ENCODE peak calls at places on chromosome 14, in ten cellular contexts. Z is A549, C is psoas muscle, O is heart right ventricle, Y is upper lobe of right lung, N is A673, V is ovary, I is fibroblast of lung, X is heart left ventricle, H is H1. R is an unnamed sample.

GRCh38 chr14:92943855-92944570 is 21.1 kb downstream of the CHGA start:
- DNase-seq in H (no peak), V (no peak), N (no peak), C (no peak), Y (no peak), I (peak; percentile 2), X (no peak), O (no peak), Z (no peak), R (no peak)

GRCh38 chr14:68401855-68402254 is 391.0 kb downstream of the ZFP36L1 start:
- DNase-seq in C (no peak), V (no peak), Y (no peak), H (no peak), X (no peak), O (no peak), I (no peak), Z (no peak), N (no peak), R (no peak)

GRCh38 chr14:77040309-77040994 is 11.9 kb upstream of the IRF2BPL start:
- DNase-seq in Z (peak; percentile 99), X (peak; percentile 100), O (peak; percentile 100), C (peak; percentile 99), V (peak; percentile 100), H (peak; percentile 80), I (peak; percentile 100), N (peak; percentile 100), Y (peak; percentile 99), R (peak; percentile 99)

GRCh38 chr14:105974902-105975301 is 448.5 kb downstream of the TMEM121 start:
- DNase-seq in O (no peak), N (peak; percentile 83), I (no peak), Z (peak; percentile 12), V (no peak), C (no peak), H (peak; percentile 37), X (no peak), Y (no peak), R (no peak)

GRCh38 chr14:64423987-64424386 is 35.8 kb downstream of the MTHFD1 start:
- DNase-seq in X (no peak), Z (no peak), I (peak; percentile 53), V (no peak), C (no peak), O (no peak), Y (no peak), N (peak; percentile 54), H (no peak), R (no peak)

GRCh38 chr14:59221558-59221957 is 33.1 kb downstream of the DAAM1 start:
- DNase-seq in I (no peak), N (no peak), O (no peak), X (no peak), Z (no peak), Y (no peak), H (no peak), C (no peak), V (no peak), R (no peak)

GRCh38 chr14:64849940-64850339 is 29.8 kb downstream of the SPTB start:
- DNase-seq in N (no peak), H (no peak), V (no peak), Z (no peak), Y (no peak), X (no peak), I (no peak), O (no peak), C (no peak), R (no peak)

GRCh38 chr14:96102071-96102856 is 63.1 kb downstream of the C14orf132 start:
- DNase-seq in N (no peak), C (no peak), X (no peak), V (no peak), O (no peak), I (no peak), Y (no peak), Z (no peak), H (no peak), R (no peak)

GRCh38 chr14:77663289-77663688 is 44.5 kb downstream of the ALKBH1 start:
- DNase-seq in X (no peak), H (no peak), Z (no peak), I (no peak), N (no peak), O (no peak), V (no peak), Y (no peak), C (no peak), R (no peak)

GRCh38 chr14:90546767-90547166 is 149.9 kb downstream of the CALM1 start:
- DNase-seq in I (no peak), C (no peak), Z (no peak), Y (no peak), V (no peak), X (no peak), H (no peak), O (no peak), N (no peak), R (peak; percentile 30)
- H3K4me1 ChIP-seq in I (no peaks in the 10 kb centered on the region), C (peaks cover 27% of the 10 kb centered on the region), Z (no peaks in the 10 kb centered on the region), Y (no peaks in the 10 kb centered on the region), V (peaks cover 12% of the 10 kb centered on the region), X (peaks cover 12% of the 10 kb centered on the region), H (peaks cover 10% of the 10 kb centered on the region), O (peaks cover 40% of the 10 kb centered on the region), N (no peaks in the 10 kb centered on the region), R (no peaks in the 10 kb centered on the region)

GRCh38 chr14:22847661-22848341 is 11.4 kb downstream of the MMP14 start:
- DNase-seq in X (no peak), H (peak; percentile 53), I (peak; percentile 91), N (no peak), Z (no peak), C (no peak), Y (peak; percentile 62), V (peak; percentile 57), O (no peak), R (peak; percentile 45)
- TF ChIP-seq CTCF in X (no peak), H (peak; percentile 42), I (no peak), N (no peak), Z (no peak), C (no peak), Y (no peak), V (no peak), O (no peak), R (no peak)

DNA sequence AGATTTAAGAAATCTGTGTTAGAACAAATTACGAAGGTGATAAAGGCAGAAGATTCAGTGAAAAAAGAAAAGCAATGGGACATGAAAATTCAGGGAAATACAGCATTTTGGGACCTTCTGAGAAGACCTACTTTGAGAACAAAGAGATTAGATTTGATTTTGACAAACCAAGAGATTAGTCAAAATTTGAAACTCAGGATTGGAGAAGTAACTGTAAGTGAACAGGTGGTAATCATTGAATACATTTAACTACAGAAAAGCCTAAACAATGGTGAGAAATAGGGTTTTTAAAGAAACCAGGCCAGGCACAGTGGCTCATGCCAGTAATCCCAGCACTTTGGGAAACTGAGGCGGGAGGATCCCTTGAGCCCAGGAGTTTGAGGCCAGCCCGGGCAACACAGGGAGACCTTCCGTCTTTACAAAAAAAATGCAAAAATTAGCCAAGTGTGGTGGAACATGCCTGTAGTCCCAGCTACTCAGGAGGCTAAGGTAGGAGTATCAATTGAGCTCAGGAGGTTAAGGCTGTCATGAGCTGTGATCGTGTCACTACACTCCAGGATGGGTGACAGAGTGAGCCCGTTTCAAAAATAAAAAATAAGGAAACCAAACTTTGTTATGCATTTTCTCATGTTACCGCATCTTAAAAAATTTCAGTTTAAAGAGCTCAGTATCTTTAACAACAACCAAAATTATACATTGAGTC is 8.9 kb upstream of the SAV1 start:
- DNase-seq in X (no peak), I (no peak), Y (no peak), Z (no peak), C (no peak), O (no peak), V (no peak), N (no peak), H (no peak), R (no peak)
- H3K4me1 ChIP-seq in X (no peaks in the 10 kb centered on the region), I (peaks cover 23% of the 10 kb centered on the region), Y (no peaks in the 10 kb centered on the region), Z (peaks cover 36% of the 10 kb centered on the region), C (no peaks in the 10 kb centered on the region), O (peaks cover 28% of the 10 kb centered on the region), V (no peaks in the 10 kb centered on the region), N (no peaks in the 10 kb centered on the region), H (no peaks in the 10 kb centered on the region), R (peaks cover 19% of the 10 kb centered on the region)

DNA sequence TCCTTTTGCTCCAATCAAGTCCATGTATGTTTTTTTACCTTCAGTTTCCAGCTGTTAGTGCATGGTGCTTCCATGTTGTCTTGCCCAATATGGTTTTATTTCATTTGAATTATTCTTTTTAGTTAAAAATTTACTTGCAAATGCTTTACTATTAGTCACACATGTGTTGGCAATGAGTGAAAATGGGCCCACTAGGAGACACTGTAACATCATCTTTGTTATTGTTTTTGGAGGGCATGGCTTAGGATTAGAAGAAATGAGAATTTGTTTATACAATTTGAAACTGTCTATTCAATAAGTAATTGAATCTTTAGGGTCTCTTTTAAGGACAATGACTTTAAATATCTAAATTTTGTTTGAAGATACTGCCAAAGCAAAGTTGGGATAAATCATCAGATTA is 133.7 kb downstream of the BRMS1L start:
- DNase-seq in O (no peak), N (no peak), I (no peak), Y (no peak), Z (peak; percentile 35), H (no peak), V (no peak), X (no peak), C (no peak), R (no peak)
- TF ChIP-seq CTCF in O (no peak), N (no peak), I (no peak), Y (no peak), Z (peak; percentile 44), H (no peak), V (no peak), X (no peak), C (no peak), R (no peak)

R was measured in lower lobe of right lung.